ENCODE peak calls at places on chromosome 4, in eight cellular contexts. One of them, this sample, is unnamed.
A peak's percentile ranks its signal among the peaks of the same experiment; 100 is the strongest.

GRCh38 chr4:172996571-172997216 is 171.9 kb upstream of the GALNT7 start:
- DNase-seq in hepatocyte: peak; percentile 51
- DNase-seq in astrocyte: peak; percentile 87
- DNase-seq in breast epithelium: no peak
- DNase-seq in CD4-positive, alpha-beta T cell: no peak
- DNase-seq in left ventricle myocardium inferior: no peak
- DNase-seq in fibroblast of lung: peak; percentile 89
- DNase-seq in IMR-90: peak; percentile 91
- DNase-seq in this sample: peak; percentile 85

GRCh38 chr4:39855909-39856512 is 121.7 kb downstream of the PDS5A start:
- DNase-seq in CD4-positive, alpha-beta T cell: no peak
- DNase-seq in left ventricle myocardium inferior: no peak
- DNase-seq in IMR-90: peak; percentile 48
- DNase-seq in fibroblast of lung: peak; percentile 37
- DNase-seq in astrocyte: peak; percentile 32
- DNase-seq in breast epithelium: no peak
- DNase-seq in hepatocyte: no peak
- DNase-seq in this sample: peak; percentile 6

GRCh38 chr4:163191999-163192398 is 25.3 kb upstream of the NAF1 start:
- DNase-seq in fibroblast of lung: no peak
- DNase-seq in astrocyte: no peak
- DNase-seq in breast epithelium: no peak
- DNase-seq in IMR-90: peak; percentile 39
- DNase-seq in CD4-positive, alpha-beta T cell: no peak
- DNase-seq in left ventricle myocardium inferior: no peak
- DNase-seq in hepatocyte: no peak
- DNase-seq in this sample: peak; percentile 4

GRCh38 chr4:22597471-22597870 is 81.6 kb upstream of the ADGRA3 start:
- DNase-seq in breast epithelium: no peak
- DNase-seq in astrocyte: no peak
- DNase-seq in CD4-positive, alpha-beta T cell: no peak
- DNase-seq in IMR-90: no peak
- DNase-seq in left ventricle myocardium inferior: no peak
- DNase-seq in hepatocyte: no peak
- DNase-seq in fibroblast of lung: no peak
- DNase-seq in this sample: no peak

GRCh38 chr4:180563977-180564376 is 1679.2 kb upstream of the TENM3 start:
- DNase-seq in breast epithelium: no peak
- DNase-seq in CD4-positive, alpha-beta T cell: no peak
- DNase-seq in IMR-90: no peak
- DNase-seq in astrocyte: no peak
- DNase-seq in left ventricle myocardium inferior: no peak
- DNase-seq in hepatocyte: peak; percentile 13
- DNase-seq in fibroblast of lung: peak; percentile 7
- DNase-seq in this sample: no peak

GRCh38 chr4:41590591-41590990 is 52.6 kb downstream of the LIMCH1 start:
- DNase-seq in astrocyte: no peak
- DNase-seq in left ventricle myocardium inferior: no peak
- DNase-seq in hepatocyte: no peak
- DNase-seq in fibroblast of lung: no peak
- DNase-seq in IMR-90: no peak
- DNase-seq in breast epithelium: no peak
- DNase-seq in CD4-positive, alpha-beta T cell: no peak
- DNase-seq in this sample: no peak

GRCh38 chr4:10092481-10093272 is 23.9 kb downstream of the WDR1 start:
- DNase-seq in astrocyte: no peak
- DNase-seq in fibroblast of lung: no peak
- DNase-seq in hepatocyte: no peak
- DNase-seq in breast epithelium: no peak
- DNase-seq in IMR-90: no peak
- DNase-seq in CD4-positive, alpha-beta T cell: no peak
- DNase-seq in left ventricle myocardium inferior: peak; percentile 18
- DNase-seq in this sample: no peak

GRCh38 chr4:106691749-106692148 is 323.2 kb upstream of the GIMD1 start:
- DNase-seq in IMR-90: no peak
- DNase-seq in astrocyte: no peak
- DNase-seq in breast epithelium: no peak
- DNase-seq in fibroblast of lung: no peak
- DNase-seq in left ventricle myocardium inferior: no peak
- DNase-seq in CD4-positive, alpha-beta T cell: no peak
- DNase-seq in hepatocyte: no peak
- DNase-seq in this sample: peak; percentile 35

GRCh38 chr4:153205757-153206156 is 1.5 kb downstream of the TRIM2 start:
- DNase-seq in breast epithelium: no peak
- DNase-seq in astrocyte: peak; percentile 46
- DNase-seq in CD4-positive, alpha-beta T cell: peak; percentile 6
- DNase-seq in left ventricle myocardium inferior: no peak
- DNase-seq in fibroblast of lung: peak; percentile 62
- DNase-seq in IMR-90: no peak
- DNase-seq in hepatocyte: peak; percentile 92
- DNase-seq in this sample: peak; percentile 31

GRCh38 chr4:56619816-56620215 is 61.3 kb downstream of the HOPX start:
- DNase-seq in fibroblast of lung: no peak
- DNase-seq in CD4-positive, alpha-beta T cell: no peak
- DNase-seq in IMR-90: no peak
- DNase-seq in astrocyte: no peak
- DNase-seq in left ventricle myocardium inferior: no peak
- DNase-seq in hepatocyte: no peak
- DNase-seq in breast epithelium: no peak
- DNase-seq in this sample: no peak

GRCh38 chr4:182093431-182093831 is 149.8 kb upstream of the TENM3 start:
- DNase-seq in CD4-positive, alpha-beta T cell: no peak
- DNase-seq in fibroblast of lung: peak; percentile 83
- DNase-seq in astrocyte: peak; percentile 76
- DNase-seq in breast epithelium: no peak
- DNase-seq in IMR-90: no peak
- DNase-seq in left ventricle myocardium inferior: no peak
- DNase-seq in hepatocyte: no peak
- DNase-seq in this sample: peak; percentile 16

GRCh38 chr4:30770049-30770549 is 49.9 kb downstream of the PCDH7 start:
- DNase-seq in fibroblast of lung: peak; percentile 85
- DNase-seq in CD4-positive, alpha-beta T cell: no peak
- DNase-seq in left ventricle myocardium inferior: no peak
- DNase-seq in astrocyte: peak; percentile 85
- DNase-seq in hepatocyte: no peak
- DNase-seq in breast epithelium: no peak
- DNase-seq in IMR-90: peak; percentile 41
- DNase-seq in this sample: no peak

GRCh38 chr4:17272154-17272553 is 239.7 kb downstream of the QDPR start:
- DNase-seq in CD4-positive, alpha-beta T cell: no peak
- DNase-seq in breast epithelium: no peak
- DNase-seq in left ventricle myocardium inferior: no peak
- DNase-seq in hepatocyte: no peak
- DNase-seq in astrocyte: no peak
- DNase-seq in fibroblast of lung: peak; percentile 30
- DNase-seq in IMR-90: peak; percentile 7
- DNase-seq in this sample: peak; percentile 31

GRCh38 chr4:41880840-41881831 is 54.1 kb upstream of the TMEM33 start:
- DNase-seq in left ventricle myocardium inferior: no peak
- DNase-seq in IMR-90: no peak
- DNase-seq in fibroblast of lung: no peak
- DNase-seq in hepatocyte: no peak
- DNase-seq in CD4-positive, alpha-beta T cell: no peak
- DNase-seq in astrocyte: no peak
- DNase-seq in breast epithelium: peak; percentile 49
- DNase-seq in this sample: no peak

GRCh38 chr4:18394656-18395055 is 373.1 kb upstream of the LCORL start:
- DNase-seq in breast epithelium: no peak
- DNase-seq in fibroblast of lung: no peak
- DNase-seq in IMR-90: no peak
- DNase-seq in left ventricle myocardium inferior: no peak
- DNase-seq in astrocyte: no peak
- DNase-seq in CD4-positive, alpha-beta T cell: no peak
- DNase-seq in hepatocyte: no peak
- DNase-seq in this sample: no peak

GRCh38 chr4:140151700-140152014 is 2.3 kb downstream of the MAML3 start:
- DNase-seq in CD4-positive, alpha-beta T cell: peak; percentile 62
- DNase-seq in IMR-90: peak; percentile 85
- DNase-seq in hepatocyte: peak; percentile 91
- DNase-seq in left ventricle myocardium inferior: peak; percentile 78
- DNase-seq in breast epithelium: peak; percentile 76
- DNase-seq in fibroblast of lung: peak; percentile 92
- DNase-seq in astrocyte: peak; percentile 89
- DNase-seq in this sample: peak; percentile 87

GRCh38 chr4:129350800-129351199 is 254.8 kb downstream of the C4orf33 start:
- DNase-seq in hepatocyte: no peak
- DNase-seq in CD4-positive, alpha-beta T cell: no peak
- DNase-seq in left ventricle myocardium inferior: no peak
- DNase-seq in breast epithelium: no peak
- DNase-seq in astrocyte: no peak
- DNase-seq in fibroblast of lung: no peak
- DNase-seq in IMR-90: no peak
- DNase-seq in this sample: no peak

GRCh38 chr4:37188100-37188499 is 56.4 kb upstream of the NWD2 start:
- DNase-seq in CD4-positive, alpha-beta T cell: no peak
- DNase-seq in IMR-90: no peak
- DNase-seq in astrocyte: no peak
- DNase-seq in fibroblast of lung: no peak
- DNase-seq in breast epithelium: no peak
- DNase-seq in left ventricle myocardium inferior: no peak
- DNase-seq in hepatocyte: no peak
- DNase-seq in this sample: no peak
- TF ChIP-seq CTCF in CD4-positive, alpha-beta T cell: no peak
- TF ChIP-seq CTCF in IMR-90: no peak
- TF ChIP-seq CTCF in astrocyte: no peak
- TF ChIP-seq CTCF in fibroblast of lung: no peak
- TF ChIP-seq CTCF in breast epithelium: no peak
- TF ChIP-seq CTCF in left ventricle myocardium inferior: no peak
- TF ChIP-seq CTCF in hepatocyte: peak; percentile 6
- TF ChIP-seq CTCF in this sample: no peak

GRCh38 chr4:24322517-24322916 is 261.8 kb downstream of the DHX15 start:
- DNase-seq in CD4-positive, alpha-beta T cell: no peak
- DNase-seq in fibroblast of lung: peak; percentile 80
- DNase-seq in astrocyte: peak; percentile 76
- DNase-seq in breast epithelium: no peak
- DNase-seq in left ventricle myocardium inferior: no peak
- DNase-seq in hepatocyte: no peak
- DNase-seq in IMR-90: peak; percentile 22
- DNase-seq in this sample: no peak

GRCh38 chr4:24322986-24323385 is 261.4 kb downstream of the DHX15 start:
- DNase-seq in IMR-90: no peak
- DNase-seq in fibroblast of lung: peak; percentile 64
- DNase-seq in breast epithelium: no peak
- DNase-seq in CD4-positive, alpha-beta T cell: no peak
- DNase-seq in hepatocyte: no peak
- DNase-seq in astrocyte: peak; percentile 58
- DNase-seq in left ventricle myocardium inferior: no peak
- DNase-seq in this sample: no peak

GRCh38 chr4:24321637-24322036 is 262.7 kb downstream of the DHX15 start:
- DNase-seq in CD4-positive, alpha-beta T cell: no peak
- DNase-seq in fibroblast of lung: no peak
- DNase-seq in hepatocyte: no peak
- DNase-seq in left ventricle myocardium inferior: no peak
- DNase-seq in IMR-90: no peak
- DNase-seq in breast epithelium: no peak
- DNase-seq in astrocyte: no peak
- DNase-seq in this sample: no peak

GRCh38 chr4:24321151-24321550 is 263.2 kb downstream of the DHX15 start:
- DNase-seq in left ventricle myocardium inferior: no peak
- DNase-seq in hepatocyte: no peak
- DNase-seq in astrocyte: peak; percentile 90
- DNase-seq in CD4-positive, alpha-beta T cell: no peak
- DNase-seq in breast epithelium: no peak
- DNase-seq in IMR-90: peak; percentile 65
- DNase-seq in fibroblast of lung: peak; percentile 91
- DNase-seq in this sample: no peak
- H3K27ac ChIP-seq in left ventricle myocardium inferior: no peak overlapping the region
- H3K27ac ChIP-seq in hepatocyte: no peak overlapping the region
- H3K27ac ChIP-seq in astrocyte: peak overlapping the region; percentile 70
- H3K27ac ChIP-seq in CD4-positive, alpha-beta T cell: no peak overlapping the region
- H3K27ac ChIP-seq in breast epithelium: no peak overlapping the region
- H3K27ac ChIP-seq in IMR-90: no peak overlapping the region
- H3K27ac ChIP-seq in fibroblast of lung: no peak overlapping the region
- H3K27ac ChIP-seq in this sample: no peak overlapping the region

DNA sequence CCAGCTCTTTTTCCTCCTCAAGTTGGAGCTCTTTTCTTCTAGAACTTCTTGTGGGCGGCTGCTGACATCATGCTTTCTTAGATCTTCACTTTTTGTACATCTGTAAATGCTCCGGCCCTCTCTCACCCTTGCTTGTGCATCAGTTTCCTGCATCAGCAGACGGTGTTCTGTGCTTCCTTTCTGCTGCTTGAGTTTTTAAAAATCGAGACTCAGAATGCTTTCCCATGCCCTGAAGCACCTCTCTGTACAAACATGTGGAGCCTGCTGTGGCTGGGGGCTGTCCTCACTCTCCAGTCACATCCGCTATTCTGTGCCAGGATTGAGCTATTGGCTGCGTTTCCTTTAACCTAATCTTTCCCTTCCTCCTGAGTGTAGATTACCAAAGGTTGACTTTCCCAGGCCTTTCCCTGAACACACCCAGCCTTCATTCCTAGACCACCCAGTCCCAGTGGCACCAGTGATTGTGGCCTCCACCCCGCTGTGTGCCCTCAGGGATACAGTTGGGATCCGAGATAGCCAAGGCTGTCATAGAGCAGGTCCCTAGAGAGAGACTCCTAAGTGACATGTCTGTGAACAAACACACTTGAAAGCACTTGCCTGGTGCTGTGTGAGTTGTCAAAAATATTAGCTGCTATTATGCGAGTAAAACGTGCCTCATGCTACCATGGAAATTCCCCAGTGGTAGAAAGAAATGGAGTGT is 41.9 kb downstream of the TNIP2 start:
- DNase-seq in fibroblast of lung: peak; percentile 37
- DNase-seq in astrocyte: peak; percentile 17
- DNase-seq in left ventricle myocardium inferior: peak; percentile 26
- DNase-seq in IMR-90: peak; percentile 71
- DNase-seq in hepatocyte: no peak
- DNase-seq in breast epithelium: peak; percentile 52
- DNase-seq in CD4-positive, alpha-beta T cell: peak; percentile 28
- DNase-seq in this sample: peak; percentile 87
- TF ChIP-seq CTCF in fibroblast of lung: no peak
- TF ChIP-seq CTCF in astrocyte: no peak
- TF ChIP-seq CTCF in left ventricle myocardium inferior: no peak
- TF ChIP-seq CTCF in IMR-90: no peak
- TF ChIP-seq CTCF in hepatocyte: no peak
- TF ChIP-seq CTCF in breast epithelium: no peak
- TF ChIP-seq CTCF in CD4-positive, alpha-beta T cell: no peak
- TF ChIP-seq CTCF in this sample: peak; percentile 11

GRCh38 chr4:47017081-47017480 is 14.3 kb upstream of the GABRB1 start:
- DNase-seq in fibroblast of lung: peak; percentile 7
- DNase-seq in left ventricle myocardium inferior: no peak
- DNase-seq in breast epithelium: no peak
- DNase-seq in astrocyte: no peak
- DNase-seq in hepatocyte: no peak
- DNase-seq in CD4-positive, alpha-beta T cell: no peak
- DNase-seq in IMR-90: peak; percentile 53
- DNase-seq in this sample: no peak

GRCh38 chr4:47013373-47013772 is 18.0 kb upstream of the GABRB1 start:
- DNase-seq in IMR-90: no peak
- DNase-seq in astrocyte: no peak
- DNase-seq in CD4-positive, alpha-beta T cell: no peak
- DNase-seq in left ventricle myocardium inferior: no peak
- DNase-seq in fibroblast of lung: no peak
- DNase-seq in hepatocyte: no peak
- DNase-seq in breast epithelium: no peak
- DNase-seq in this sample: no peak

GRCh38 chr4:47017494-47017893 is 13.9 kb upstream of the GABRB1 start:
- DNase-seq in CD4-positive, alpha-beta T cell: no peak
- DNase-seq in IMR-90: peak; percentile 37
- DNase-seq in breast epithelium: no peak
- DNase-seq in hepatocyte: no peak
- DNase-seq in fibroblast of lung: peak; percentile 65
- DNase-seq in astrocyte: peak; percentile 53
- DNase-seq in left ventricle myocardium inferior: no peak
- DNase-seq in this sample: peak; percentile 28
- H3K27ac ChIP-seq in CD4-positive, alpha-beta T cell: no peak overlapping the region
- H3K27ac ChIP-seq in IMR-90: no peak overlapping the region
- H3K27ac ChIP-seq in breast epithelium: no peak overlapping the region
- H3K27ac ChIP-seq in hepatocyte: no peak overlapping the region
- H3K27ac ChIP-seq in fibroblast of lung: no peak overlapping the region
- H3K27ac ChIP-seq in astrocyte: no peak overlapping the region
- H3K27ac ChIP-seq in left ventricle myocardium inferior: no peak overlapping the region
- H3K27ac ChIP-seq in this sample: no peak overlapping the region